ENCODE peak calls at places on chromosomes 3 and 15, in seven cellular contexts. J, P, U, R, M, F and N are unnamed samples.

GRCh38 chr3:12155264-12155663 is 3.4 kb downstream of the TIMP4 start:
- DNase-seq in M (no peak), P (no peak), U (no peak), R (no peak), J (no peak), F (no peak), N (no peak)

GRCh38 chr3:29410200-29410599 is 129.3 kb downstream of the RBMS3 start:
- DNase-seq in R (no peak), F (no peak), M (no peak), J (no peak), U (no peak), P (no peak), N (no peak)

GRCh38 chr15:92012368-92012629 is 158.8 kb downstream of the SLCO3A1 start:
- DNase-seq in F (no peak), P (no peak), J (no peak), R (no peak), U (no peak), M (no peak), N (no peak)

GRCh38 chr3:10393514-10393913 is 72.6 kb upstream of the SEC13 start:
- DNase-seq in M (no peak), U (no peak), F (no peak), P (no peak), R (no peak), J (no peak), N (no peak)

GRCh38 chr3:77541203-77541922 is 501.5 kb downstream of the ROBO2 start:
- DNase-seq in M (peak), F (no peak), J (no peak), P (no peak), R (no peak), U (no peak), N (no peak)

GRCh38 chr3:162170581-162170980 is 674.0 kb downstream of the OTOL1 start:
- DNase-seq in P (no peak), J (no peak), R (no peak), U (no peak), M (no peak), F (no peak), N (no peak)

GRCh38 chr3:108125550-108126071 is 34.8 kb upstream of the CD47 start:
- DNase-seq in P (no peak), F (peak), R (no peak), J (no peak), U (peak), M (no peak), N (no peak)

GRCh38 chr3:131794766-131795381 is 239.9 kb downstream of the CPNE4 start:
- DNase-seq in M (peak), R (peak), U (no peak), P (no peak), F (peak), J (peak), N (no peak)

GRCh38 chr15:71112429-71112828 is 2.8 kb upstream of the THSD4 start:
- DNase-seq in M (no peak), J (no peak), P (no peak), U (no peak), F (no peak), R (no peak), N (no peak)

GRCh38 chr15:97728791-97729190 is 231.7 kb upstream of the ARRDC4 start:
- DNase-seq in F (no peak), P (no peak), U (no peak), J (no peak), M (no peak), R (no peak), N (no peak)

GRCh38 chr15:36177590-36178281 is 401.7 kb upstream of the CDIN1 start:
- DNase-seq in U (no peak), M (no peak), J (no peak), F (no peak), R (no peak), P (no peak), N (no peak)

GRCh38 chr15:67941643-67942315 is 101.9 kb upstream of the RNU6-1 start:
- DNase-seq in J (peak), U (no peak), P (no peak), M (no peak), F (no peak), R (no peak), N (no peak)

GRCh38 chr3:121988146-121988545 is 33.9 kb downstream of the ILDR1 start:
- DNase-seq in M (no peak), R (no peak), J (no peak), P (no peak), U (no peak), F (no peak), N (no peak)

GRCh38 chr3:180420804-180421203 is 181.2 kb upstream of the TTC14 start:
- DNase-seq in M (no peak), U (no peak), J (no peak), R (no peak), P (no peak), F (no peak), N (no peak)

GRCh38 chr3:172127929-172128580 is 88.7 kb downstream of the FNDC3B start:
- DNase-seq in R (no peak), J (peak), U (no peak), P (no peak), M (no peak), F (no peak), N (no peak)

GRCh38 chr15:78243491-78243941 is 9.2 kb upstream of the ACSBG1 start:
- DNase-seq in M (peak), J (no peak), F (no peak), R (no peak), P (no peak), U (no peak), N (no peak)

GRCh38 chr3:79651536-79652065 is 116.2 kb downstream of the ROBO1 start:
- DNase-seq in J (no peak), R (no peak), M (no peak), P (no peak), U (no peak), F (no peak), N (no peak)

GRCh38 chr3:159146856-159147255 is 345.0 kb downstream of the MFSD1 start:
- DNase-seq in P (no peak), J (no peak), M (no peak), R (no peak), F (no peak), U (no peak), N (no peak)

GRCh38 chr3:186093271-186093900 is 15.5 kb downstream of the ETV5 start:
- DNase-seq in R (no peak), M (no peak), U (no peak), F (no peak), P (no peak), J (peak), N (no peak)

GRCh38 chr15:67165653-67166260 is 88.7 kb downstream of the AAGAB start:
- DNase-seq in J (no peak), U (no peak), P (no peak), F (no peak), R (peak), M (no peak), N (no peak)

GRCh38 chr3:65439641-65440040 is 599.1 kb downstream of the MAGI1 start:
- DNase-seq in M (peak), P (no peak), J (peak), U (no peak), R (peak), F (peak), N (no peak)

GRCh38 chr3:114624676-114625181 is 330.9 kb downstream of the TIGIT start:
- DNase-seq in M (peak), F (no peak), P (no peak), R (no peak), J (peak), U (no peak), N (no peak)

GRCh38 chr3:77038468-77038927 is 1.4 kb upstream of the ROBO2 start:
- DNase-seq in R (peak), M (peak), U (no peak), P (no peak), F (peak), J (peak), N (no peak)

GRCh38 chr15:75921732-75922703 is 18.3 kb downstream of the FBXO22 start:
- DNase-seq in M (no peak), F (no peak), J (peak), R (no peak), P (no peak), U (no peak), N (no peak)

GRCh38 chr3:156674911-156675743 is 737 bp downstream of the TIPARP start:
- DNase-seq in R (no peak), F (peak), U (no peak), J (no peak), P (peak), M (peak), N (no peak)

GRCh38 chr15:95663156-95663831 is 667.2 kb upstream of the NR2F2 start:
- DNase-seq in F (no peak), P (no peak), R (no peak), J (no peak), M (no peak), U (no peak), N (no peak)

GRCh38 chr15:85625856-85626255 is 168.9 kb downstream of the KLHL25 start:
- DNase-seq in R (no peak), U (no peak), F (no peak), M (no peak), P (no peak), J (no peak), N (no peak)

GRCh38 chr3:63817209-63817608 is 1.9 kb upstream of the C3orf49 start:
- DNase-seq in F (no peak), M (no peak), J (no peak), R (no peak), U (no peak), P (no peak), N (no peak)

GRCh38 chr3:99781761-99782160 is 35.9 kb upstream of the CMSS1 start:
- DNase-seq in U (no peak), P (no peak), M (no peak), J (no peak), F (no peak), R (no peak), N (no peak)

GRCh38 chr3:187130346-187131066 is 8.8 kb downstream of the RPL39L start:
- DNase-seq in F (no peak), P (no peak), J (no peak), M (no peak), R (no peak), U (no peak), N (no peak)
- TF ChIP-seq TAF1 in F (no peak), P (no peak), J (no peak), M (no peak), R (no peak), U (no peak), N (no peak)

GRCh38 chr15:100905855-100906254 is 13.3 kb upstream of the LRRK1 start:
- DNase-seq in U (no peak), F (no peak), M (no peak), R (no peak), J (no peak), P (no peak), N (no peak)
- TF ChIP-seq TAF1 in U (no peak), F (no peak), M (no peak), R (no peak), J (no peak), P (no peak), N (no peak)

GRCh38 chr3:166455724-166456123 is 618.5 kb upstream of the BCHE start:
- DNase-seq in P (no peak), U (no peak), M (no peak), J (no peak), F (no peak), R (no peak), N (no peak)
- TF ChIP-seq TAF1 in P (no peak), U (no peak), M (no peak), J (no peak), F (no peak), R (no peak), N (no peak)

GRCh38 chr15:38411902-38412301 is 42.0 kb upstream of the FAM98B start:
- DNase-seq in M (no peak), U (no peak), P (no peak), J (no peak), R (no peak), F (no peak), N (no peak)

GRCh38 chr15:38412466-38412865 is 41.5 kb upstream of the FAM98B start:
- DNase-seq in M (no peak), U (no peak), F (no peak), J (no peak), P (no peak), R (no peak), N (no peak)

DNA sequence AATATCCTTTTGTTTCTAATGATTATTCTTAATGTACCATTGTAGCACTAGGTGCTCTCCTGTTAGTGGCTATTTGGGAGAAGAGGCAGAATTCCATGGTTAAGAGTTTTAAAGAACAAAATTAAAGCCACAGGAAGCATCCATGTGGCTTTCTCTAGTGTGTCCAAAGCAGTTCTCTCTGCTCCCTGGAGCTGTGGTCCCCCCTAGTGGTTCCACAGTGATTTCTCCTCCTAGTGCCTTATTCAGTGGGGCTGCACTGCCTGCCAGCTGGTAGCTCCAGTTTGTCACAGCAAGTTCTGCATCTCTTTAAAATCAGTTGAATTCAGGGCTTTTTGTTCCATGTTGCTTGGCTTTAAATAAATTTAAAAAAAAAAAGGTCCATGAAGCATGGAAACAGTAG is 39.6 kb upstream of the FAM98B start:
- DNase-seq in M (peak), F (peak), R (peak), J (peak), U (no peak), P (no peak), N (no peak)
- TF ChIP-seq TAF1 in M (no peak), F (no peak), R (no peak), J (no peak), U (no peak), P (no peak), N (no peak)

GRCh38 chr3:30752961-30753360 is 141.5 kb downstream of the GADL1 start:
- DNase-seq in M (no peak), P (no peak), F (no peak), U (no peak), J (peak), R (no peak), N (no peak)

GRCh38 chr3:30751610-30752299 is 142.7 kb downstream of the GADL1 start:
- DNase-seq in M (peak), P (no peak), J (peak), R (no peak), U (peak), F (no peak), N (no peak)

GRCh38 chr3:30760737-30761136 is 133.7 kb downstream of the GADL1 start:
- DNase-seq in J (no peak), M (no peak), F (no peak), R (no peak), U (no peak), P (no peak), N (no peak)

GRCh38 chr3:30760040-30760439 is 134.4 kb downstream of the GADL1 start:
- DNase-seq in R (no peak), F (no peak), M (no peak), J (no peak), P (no peak), U (no peak), N (no peak)

GRCh38 chr3:30756218-30756617 is 138.2 kb downstream of the GADL1 start:
- DNase-seq in U (no peak), P (no peak), J (no peak), F (no peak), R (no peak), M (no peak), N (no peak)
- TF ChIP-seq TAF1 in U (no peak), P (no peak), J (no peak), F (no peak), R (no peak), M (no peak), N (no peak)

DNA sequence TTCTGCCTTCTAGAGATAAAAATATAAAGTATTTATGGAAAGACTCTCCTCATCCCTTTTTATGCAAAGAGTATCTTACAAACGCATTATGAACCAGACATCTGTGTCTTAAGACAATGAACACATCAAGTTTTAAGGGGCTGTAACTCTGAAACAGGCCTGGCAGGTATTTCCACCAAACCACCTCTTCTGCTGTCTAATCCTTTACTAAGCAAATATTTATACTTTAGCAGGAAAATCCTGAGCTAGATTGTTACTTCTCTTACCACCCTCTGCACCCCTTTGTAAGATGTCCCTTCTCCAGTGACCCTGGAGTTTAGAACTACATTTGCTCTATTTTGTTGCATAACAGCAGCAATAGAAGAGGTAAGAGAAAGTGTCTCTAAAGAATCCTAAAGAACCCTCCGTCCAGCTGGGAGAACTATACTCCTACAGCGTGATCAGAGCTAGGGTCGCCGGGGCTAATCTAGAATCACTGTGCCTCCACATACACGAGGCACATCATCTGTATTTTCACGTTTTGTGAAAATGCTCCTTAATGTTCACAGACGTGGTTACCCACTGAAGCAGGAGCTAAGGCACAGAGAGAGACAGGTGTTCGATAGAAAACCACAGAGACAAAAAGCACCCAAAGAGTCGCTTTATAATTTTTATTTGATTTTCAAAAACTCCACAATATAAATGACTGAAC is 129.6 kb downstream of the FOXP1 start:
- DNase-seq in P (no peak), M (no peak), F (no peak), J (peak), U (no peak), R (no peak), N (no peak)
- TF ChIP-seq TAF1 in P (no peak), M (no peak), F (no peak), J (no peak), U (no peak), R (no peak), N (no peak)

GRCh38 chr3:49903451-49904424 is at the start of gene MST1R:
- DNase-seq in J (peak), F (peak), R (peak), U (peak), M (no peak), P (peak), N (peak)
- TF ChIP-seq TAF1 in J (no peak), F (peak), R (peak), U (peak), M (no peak), P (no peak), N (no peak)

DNA sequence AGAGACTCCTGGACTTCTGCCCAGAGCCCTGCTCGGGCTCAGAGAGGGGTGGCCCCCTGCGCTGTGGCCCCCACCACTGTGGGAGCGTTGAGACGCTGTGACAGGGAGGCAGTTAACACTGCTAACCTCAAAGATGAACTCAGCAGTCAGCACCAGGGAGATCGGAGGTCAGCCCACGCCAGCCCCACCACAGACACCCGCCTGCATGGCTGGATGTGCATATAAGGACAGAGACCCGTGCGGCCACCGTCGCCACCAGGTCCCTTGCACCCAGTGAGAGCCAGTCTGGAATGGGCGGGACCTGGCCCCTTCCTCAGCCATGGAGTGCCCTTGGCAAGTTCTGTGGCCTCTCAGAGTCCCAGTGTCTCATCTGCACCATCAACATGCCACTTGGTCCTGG is 48.5 kb upstream of the FURIN start:
- DNase-seq in P (no peak), R (no peak), J (no peak), U (no peak), M (no peak), F (peak), N (no peak)
- TF ChIP-seq TAF1 in P (no peak), R (no peak), J (no peak), U (no peak), M (no peak), F (no peak), N (no peak)